ENCODE peak calls at places on chromosomes 2 and 18, in six cellular contexts. One of them, this sample, is unnamed. For H3K4me1, the result is how much of the 10 kb centered on the place peaks cover.

GRCh38 chr2:28665041-28665704 is 86.5 kb upstream of the PPP1CB start:
- DNase-seq in upper lobe of left lung: peak
- DNase-seq in vagina: no peak
- DNase-seq in endothelial cell of umbilical vein: peak
- DNase-seq in Panc1: no peak
- DNase-seq in H1: no peak
- DNase-seq in this sample: no peak

GRCh38 chr2:124145982-124146381 is 120.9 kb downstream of the CNTNAP5 start:
- DNase-seq in upper lobe of left lung: no peak
- DNase-seq in vagina: no peak
- DNase-seq in endothelial cell of umbilical vein: no peak
- DNase-seq in Panc1: no peak
- DNase-seq in H1: no peak
- DNase-seq in this sample: no peak

GRCh38 chr2:160679686-160680085 is 186.1 kb upstream of the RBMS1 start:
- DNase-seq in upper lobe of left lung: no peak
- DNase-seq in vagina: no peak
- DNase-seq in endothelial cell of umbilical vein: no peak
- DNase-seq in Panc1: no peak
- DNase-seq in H1: no peak
- DNase-seq in this sample: no peak

GRCh38 chr2:89763254-89763580 is 1071.7 kb downstream of the RPIA start:
- DNase-seq in upper lobe of left lung: peak
- DNase-seq in vagina: no peak
- DNase-seq in endothelial cell of umbilical vein: no peak
- DNase-seq in Panc1: no peak
- DNase-seq in H1: peak
- DNase-seq in this sample: no peak

GRCh38 chr2:98498703-98499445 is 54.2 kb downstream of the INPP4A start:
- DNase-seq in upper lobe of left lung: no peak
- DNase-seq in vagina: no peak
- DNase-seq in endothelial cell of umbilical vein: peak
- DNase-seq in Panc1: no peak
- DNase-seq in H1: no peak
- DNase-seq in this sample: no peak

GRCh38 chr2:183269956-183270355 is 145.7 kb downstream of the NUP35 start:
- DNase-seq in upper lobe of left lung: no peak
- DNase-seq in vagina: no peak
- DNase-seq in endothelial cell of umbilical vein: peak
- DNase-seq in Panc1: no peak
- DNase-seq in H1: no peak
- DNase-seq in this sample: no peak

GRCh38 chr2:203623104-203623503 is 83.3 kb upstream of the CD28 start:
- DNase-seq in upper lobe of left lung: no peak
- DNase-seq in vagina: no peak
- DNase-seq in endothelial cell of umbilical vein: no peak
- DNase-seq in Panc1: peak
- DNase-seq in H1: no peak
- DNase-seq in this sample: no peak

GRCh38 chr2:105139556-105140236 is 101.8 kb downstream of the MRPS9 start:
- DNase-seq in upper lobe of left lung: no peak
- DNase-seq in vagina: no peak
- DNase-seq in endothelial cell of umbilical vein: no peak
- DNase-seq in Panc1: no peak
- DNase-seq in H1: no peak
- DNase-seq in this sample: no peak

GRCh38 chr2:2769481-2770431 is 438.7 kb upstream of the MYT1L start:
- DNase-seq in upper lobe of left lung: no peak
- DNase-seq in vagina: no peak
- DNase-seq in endothelial cell of umbilical vein: no peak
- DNase-seq in Panc1: no peak
- DNase-seq in H1: no peak
- DNase-seq in this sample: peak

GRCh38 chr2:15642334-15643208 is 50.9 kb downstream of the DDX1 start:
- DNase-seq in upper lobe of left lung: no peak
- DNase-seq in vagina: peak
- DNase-seq in endothelial cell of umbilical vein: no peak
- DNase-seq in Panc1: no peak
- DNase-seq in H1: no peak
- DNase-seq in this sample: no peak

GRCh38 chr18:59459352-59460059 is 100.4 kb upstream of the LMAN1 start:
- DNase-seq in upper lobe of left lung: no peak
- DNase-seq in vagina: no peak
- DNase-seq in endothelial cell of umbilical vein: peak
- DNase-seq in Panc1: no peak
- DNase-seq in H1: no peak
- DNase-seq in this sample: no peak

GRCh38 chr2:169258045-169258601 is 104.2 kb downstream of the LRP2 start:
- DNase-seq in upper lobe of left lung: no peak
- DNase-seq in vagina: no peak
- DNase-seq in endothelial cell of umbilical vein: no peak
- DNase-seq in Panc1: no peak
- DNase-seq in H1: no peak
- DNase-seq in this sample: no peak

GRCh38 chr2:54520687-54521086 is 64.6 kb downstream of the SPTBN1 start:
- DNase-seq in upper lobe of left lung: no peak
- DNase-seq in vagina: no peak
- DNase-seq in endothelial cell of umbilical vein: no peak
- DNase-seq in Panc1: no peak
- DNase-seq in H1: no peak
- DNase-seq in this sample: no peak

GRCh38 chr2:233059797-233060499 is at the start of gene INPP5D:
- DNase-seq in upper lobe of left lung: peak
- DNase-seq in vagina: no peak
- DNase-seq in endothelial cell of umbilical vein: peak
- DNase-seq in Panc1: no peak
- DNase-seq in H1: no peak
- DNase-seq in this sample: peak

GRCh38 chr2:24495451-24495850 is 4.4 kb downstream of the NCOA1 start:
- DNase-seq in upper lobe of left lung: no peak
- DNase-seq in vagina: no peak
- DNase-seq in endothelial cell of umbilical vein: no peak
- DNase-seq in Panc1: no peak
- DNase-seq in H1: no peak
- DNase-seq in this sample: no peak
- H3K4me1 ChIP-seq in upper lobe of left lung: under half
- H3K4me1 ChIP-seq in vagina: half or more
- H3K4me1 ChIP-seq in endothelial cell of umbilical vein: under half
- H3K4me1 ChIP-seq in Panc1: under half
- H3K4me1 ChIP-seq in H1: under half
- H3K4me1 ChIP-seq in this sample: under half

DNA sequence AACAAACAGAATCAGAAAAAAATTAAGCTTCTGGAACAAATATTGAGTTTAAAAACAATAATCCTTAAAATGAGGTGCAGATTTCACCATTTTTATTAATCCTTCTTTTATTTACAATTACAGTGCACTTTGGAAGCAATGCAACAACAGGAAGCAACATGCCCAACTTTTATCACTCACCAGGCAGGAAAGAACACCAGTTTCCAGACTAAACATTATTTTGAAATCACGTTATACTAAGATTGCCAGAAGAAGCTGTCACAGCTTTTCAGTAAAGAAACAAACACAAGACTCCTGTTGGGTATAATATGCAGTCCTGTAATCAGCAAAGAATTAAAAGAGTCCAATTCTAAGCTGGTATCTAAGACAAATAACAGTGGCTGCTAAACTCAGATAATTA is 137.9 kb upstream of the ZC3H15 start:
- DNase-seq in upper lobe of left lung: no peak
- DNase-seq in vagina: no peak
- DNase-seq in endothelial cell of umbilical vein: peak
- DNase-seq in Panc1: no peak
- DNase-seq in H1: no peak
- DNase-seq in this sample: no peak
- TF ChIP-seq POLR2AphosphoS5 in upper lobe of left lung: no peak
- TF ChIP-seq POLR2AphosphoS5 in vagina: no peak
- TF ChIP-seq POLR2AphosphoS5 in endothelial cell of umbilical vein: no peak
- TF ChIP-seq POLR2AphosphoS5 in Panc1: no peak
- TF ChIP-seq POLR2AphosphoS5 in H1: no peak
- TF ChIP-seq POLR2AphosphoS5 in this sample: no peak

GRCh38 chr2:237471457-237472186 is 15.4 kb upstream of the MLPH start:
- DNase-seq in upper lobe of left lung: no peak
- DNase-seq in vagina: no peak
- DNase-seq in endothelial cell of umbilical vein: peak
- DNase-seq in Panc1: no peak
- DNase-seq in H1: peak
- DNase-seq in this sample: no peak

GRCh38 chr2:237464757-237465391 is 22.2 kb upstream of the MLPH start:
- DNase-seq in upper lobe of left lung: no peak
- DNase-seq in vagina: no peak
- DNase-seq in endothelial cell of umbilical vein: no peak
- DNase-seq in Panc1: no peak
- DNase-seq in H1: no peak
- DNase-seq in this sample: no peak

GRCh38 chr2:237465515-237466227 is 21.4 kb upstream of the MLPH start:
- DNase-seq in upper lobe of left lung: no peak
- DNase-seq in vagina: no peak
- DNase-seq in endothelial cell of umbilical vein: peak
- DNase-seq in Panc1: no peak
- DNase-seq in H1: no peak
- DNase-seq in this sample: no peak

GRCh38 chr2:237466266-237466665 is 20.8 kb upstream of the MLPH start:
- DNase-seq in upper lobe of left lung: no peak
- DNase-seq in vagina: no peak
- DNase-seq in endothelial cell of umbilical vein: no peak
- DNase-seq in Panc1: no peak
- DNase-seq in H1: no peak
- DNase-seq in this sample: no peak

GRCh38 chr2:237467447-237468179 is 19.4 kb upstream of the MLPH start:
- DNase-seq in upper lobe of left lung: no peak
- DNase-seq in vagina: no peak
- DNase-seq in endothelial cell of umbilical vein: no peak
- DNase-seq in Panc1: no peak
- DNase-seq in H1: no peak
- DNase-seq in this sample: no peak
- H3K4me1 ChIP-seq in upper lobe of left lung: under half
- H3K4me1 ChIP-seq in vagina: under half
- H3K4me1 ChIP-seq in endothelial cell of umbilical vein: under half
- H3K4me1 ChIP-seq in Panc1: under half
- H3K4me1 ChIP-seq in H1: under half
- H3K4me1 ChIP-seq in this sample: under half

GRCh38 chr2:239239607-239240479 is 161.0 kb downstream of the HDAC4 start:
- DNase-seq in upper lobe of left lung: no peak
- DNase-seq in vagina: no peak
- DNase-seq in endothelial cell of umbilical vein: no peak
- DNase-seq in Panc1: no peak
- DNase-seq in H1: no peak
- DNase-seq in this sample: no peak
- TF ChIP-seq POLR2AphosphoS5 in upper lobe of left lung: peak
- TF ChIP-seq POLR2AphosphoS5 in vagina: no peak
- TF ChIP-seq POLR2AphosphoS5 in endothelial cell of umbilical vein: no peak
- TF ChIP-seq POLR2AphosphoS5 in Panc1: no peak
- TF ChIP-seq POLR2AphosphoS5 in H1: no peak
- TF ChIP-seq POLR2AphosphoS5 in this sample: no peak

GRCh38 chr18:63101811-63102210 is 217.8 kb downstream of the BCL2 start:
- DNase-seq in upper lobe of left lung: no peak
- DNase-seq in vagina: peak
- DNase-seq in endothelial cell of umbilical vein: no peak
- DNase-seq in Panc1: no peak
- DNase-seq in H1: no peak
- DNase-seq in this sample: no peak

GRCh38 chr18:63098014-63098981 is 221.3 kb downstream of the BCL2 start:
- DNase-seq in upper lobe of left lung: no peak
- DNase-seq in vagina: peak
- DNase-seq in endothelial cell of umbilical vein: no peak
- DNase-seq in Panc1: no peak
- DNase-seq in H1: no peak
- DNase-seq in this sample: no peak

GRCh38 chr18:63099026-63099840 is 220.3 kb downstream of the BCL2 start:
- DNase-seq in upper lobe of left lung: no peak
- DNase-seq in vagina: peak
- DNase-seq in endothelial cell of umbilical vein: no peak
- DNase-seq in Panc1: no peak
- DNase-seq in H1: no peak
- DNase-seq in this sample: no peak

GRCh38 chr18:63100626-63100900 is 219.0 kb downstream of the BCL2 start:
- DNase-seq in upper lobe of left lung: no peak
- DNase-seq in vagina: peak
- DNase-seq in endothelial cell of umbilical vein: no peak
- DNase-seq in Panc1: no peak
- DNase-seq in H1: no peak
- DNase-seq in this sample: no peak

GRCh38 chr18:63099848-63100625 is 219.5 kb downstream of the BCL2 start:
- DNase-seq in upper lobe of left lung: no peak
- DNase-seq in vagina: peak
- DNase-seq in endothelial cell of umbilical vein: no peak
- DNase-seq in Panc1: no peak
- DNase-seq in H1: no peak
- DNase-seq in this sample: no peak
- H3K4me1 ChIP-seq in upper lobe of left lung: under half
- H3K4me1 ChIP-seq in vagina: under half
- H3K4me1 ChIP-seq in endothelial cell of umbilical vein: under half
- H3K4me1 ChIP-seq in Panc1: under half
- H3K4me1 ChIP-seq in H1: under half
- H3K4me1 ChIP-seq in this sample: under half

This sample was measured in breast epithelium.